ENCODE peak calls at places on chromosomes 3 and 15, in four cellular contexts. One of them, this sample, is unnamed. For H3K9me2, the result is how much of the 10 kb centered on the place peaks cover.

GRCh38 chr15:59353994-59354951 is 18.4 kb downstream of the MYO1E start:
- DNase-seq in SK-N-SH: no peak
- DNase-seq in HCT116: no peak
- DNase-seq in MM.1S: no peak
- DNase-seq in this sample: no peak

GRCh38 chr3:63814300-63814699 is 4.8 kb upstream of the C3orf49 start:
- DNase-seq in SK-N-SH: no peak
- DNase-seq in HCT116: no peak
- DNase-seq in MM.1S: no peak
- DNase-seq in this sample: no peak

GRCh38 chr15:33031324-33031736 is 163.2 kb downstream of the FMN1 start:
- DNase-seq in SK-N-SH: no peak
- DNase-seq in HCT116: no peak
- DNase-seq in MM.1S: no peak
- DNase-seq in this sample: peak

GRCh38 chr3:150158974-150159625 is 188.4 kb upstream of the PFN2 start:
- DNase-seq in SK-N-SH: no peak
- DNase-seq in HCT116: no peak
- DNase-seq in MM.1S: no peak
- DNase-seq in this sample: no peak

GRCh38 chr15:40064231-40064894 is 25.4 kb upstream of the SRP14 start:
- DNase-seq in SK-N-SH: no peak
- DNase-seq in HCT116: no peak
- DNase-seq in MM.1S: peak
- DNase-seq in this sample: peak

GRCh38 chr3:177358085-177358967 is 161.0 kb upstream of the TBL1XR1 start:
- DNase-seq in SK-N-SH: peak
- DNase-seq in HCT116: peak
- DNase-seq in MM.1S: peak
- DNase-seq in this sample: peak

GRCh38 chr15:39622660-39623549 is 42.0 kb downstream of the THBS1 start:
- DNase-seq in SK-N-SH: no peak
- DNase-seq in HCT116: no peak
- DNase-seq in MM.1S: no peak
- DNase-seq in this sample: no peak

GRCh38 chr3:186057594-186057993 is 51.3 kb downstream of the ETV5 start:
- DNase-seq in SK-N-SH: no peak
- DNase-seq in HCT116: no peak
- DNase-seq in MM.1S: no peak
- DNase-seq in this sample: peak

GRCh38 chr3:126399348-126399730 is 4.6 kb downstream of the CFAP100 start:
- DNase-seq in SK-N-SH: no peak
- DNase-seq in HCT116: no peak
- DNase-seq in MM.1S: peak
- DNase-seq in this sample: peak

GRCh38 chr15:54619180-54619579 is 577.6 kb downstream of the RSL24D1 start:
- DNase-seq in SK-N-SH: no peak
- DNase-seq in HCT116: no peak
- DNase-seq in MM.1S: no peak
- DNase-seq in this sample: no peak

DNA sequence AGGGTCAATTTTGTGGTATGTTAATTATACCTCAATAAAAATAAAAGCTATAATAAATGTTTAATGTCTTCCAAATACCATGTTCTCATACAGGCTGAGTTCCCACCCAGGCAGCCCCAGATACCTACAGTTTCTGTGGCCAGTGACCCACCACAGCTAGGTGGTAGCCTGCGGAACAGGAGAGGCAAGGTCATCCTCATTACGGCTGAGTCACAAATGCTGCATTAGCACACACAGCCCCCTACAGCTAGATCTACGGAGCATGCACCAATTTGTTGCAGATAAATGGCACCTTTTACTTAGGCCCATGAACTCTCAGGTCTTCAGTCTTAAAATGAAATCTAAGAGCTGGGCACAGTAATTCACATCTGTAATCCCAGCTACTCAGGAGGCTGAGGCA is 5.1 kb downstream of the SPATA12 start:
- DNase-seq in SK-N-SH: no peak
- DNase-seq in HCT116: peak
- DNase-seq in MM.1S: no peak
- DNase-seq in this sample: peak
- TF ChIP-seq CTCF in SK-N-SH: no peak
- TF ChIP-seq CTCF in HCT116: peak
- TF ChIP-seq CTCF in MM.1S: no peak
- TF ChIP-seq CTCF in this sample: no peak

GRCh38 chr3:58323795-58324674 is 8.7 kb upstream of the PXK start:
- DNase-seq in SK-N-SH: no peak
- DNase-seq in HCT116: no peak
- DNase-seq in MM.1S: no peak
- DNase-seq in this sample: peak
- H3K9ac ChIP-seq in SK-N-SH: no peak
- H3K9ac ChIP-seq in HCT116: no peak
- H3K9ac ChIP-seq in MM.1S: no peak
- H3K9ac ChIP-seq in this sample: no peak

GRCh38 chr3:194961149-194961548 is 275.5 kb downstream of the FAM43A start:
- DNase-seq in SK-N-SH: no peak
- DNase-seq in HCT116: no peak
- DNase-seq in MM.1S: no peak
- DNase-seq in this sample: no peak
- H3K9me2 ChIP-seq in SK-N-SH: under half
- H3K9me2 ChIP-seq in HCT116: under half
- H3K9me2 ChIP-seq in MM.1S: under half
- H3K9me2 ChIP-seq in this sample: under half

DNA sequence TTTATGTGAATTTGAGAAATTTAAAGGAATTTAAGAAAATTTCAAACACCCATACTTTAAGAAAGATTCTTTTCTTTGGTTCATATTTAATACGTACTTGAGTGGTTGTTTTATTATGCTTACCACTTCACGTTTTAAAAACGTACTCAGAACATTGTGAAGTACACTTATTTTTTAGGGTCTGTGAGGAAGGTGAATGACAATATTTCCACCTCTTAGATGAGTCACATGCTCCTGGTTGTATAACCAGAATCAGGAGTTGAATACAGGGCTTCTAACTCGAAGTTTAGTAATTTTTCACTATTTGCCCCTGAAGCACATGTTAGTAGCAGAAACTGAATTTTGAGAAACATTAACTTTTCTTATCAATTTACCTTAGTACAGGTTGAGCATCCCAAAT is 7.5 kb downstream of the SKIL start:
- DNase-seq in SK-N-SH: no peak
- DNase-seq in HCT116: no peak
- DNase-seq in MM.1S: no peak
- DNase-seq in this sample: no peak
- TF ChIP-seq CTCF in SK-N-SH: no peak
- TF ChIP-seq CTCF in HCT116: no peak
- TF ChIP-seq CTCF in MM.1S: no peak
- TF ChIP-seq CTCF in this sample: no peak

GRCh38 chr15:88624156-88624970 is 3.2 kb downstream of the AEN start:
- DNase-seq in SK-N-SH: peak
- DNase-seq in HCT116: no peak
- DNase-seq in MM.1S: peak
- DNase-seq in this sample: no peak
- H3K9ac ChIP-seq in SK-N-SH: peak
- H3K9ac ChIP-seq in HCT116: peak
- H3K9ac ChIP-seq in MM.1S: peak
- H3K9ac ChIP-seq in this sample: peak

GRCh38 chr3:78360849-78361248 is 1321.0 kb downstream of the ROBO2 start:
- DNase-seq in SK-N-SH: no peak
- DNase-seq in HCT116: no peak
- DNase-seq in MM.1S: no peak
- DNase-seq in this sample: no peak
- H3K9me2 ChIP-seq in SK-N-SH: under half
- H3K9me2 ChIP-seq in HCT116: under half
- H3K9me2 ChIP-seq in MM.1S: under half
- H3K9me2 ChIP-seq in this sample: under half

DNA sequence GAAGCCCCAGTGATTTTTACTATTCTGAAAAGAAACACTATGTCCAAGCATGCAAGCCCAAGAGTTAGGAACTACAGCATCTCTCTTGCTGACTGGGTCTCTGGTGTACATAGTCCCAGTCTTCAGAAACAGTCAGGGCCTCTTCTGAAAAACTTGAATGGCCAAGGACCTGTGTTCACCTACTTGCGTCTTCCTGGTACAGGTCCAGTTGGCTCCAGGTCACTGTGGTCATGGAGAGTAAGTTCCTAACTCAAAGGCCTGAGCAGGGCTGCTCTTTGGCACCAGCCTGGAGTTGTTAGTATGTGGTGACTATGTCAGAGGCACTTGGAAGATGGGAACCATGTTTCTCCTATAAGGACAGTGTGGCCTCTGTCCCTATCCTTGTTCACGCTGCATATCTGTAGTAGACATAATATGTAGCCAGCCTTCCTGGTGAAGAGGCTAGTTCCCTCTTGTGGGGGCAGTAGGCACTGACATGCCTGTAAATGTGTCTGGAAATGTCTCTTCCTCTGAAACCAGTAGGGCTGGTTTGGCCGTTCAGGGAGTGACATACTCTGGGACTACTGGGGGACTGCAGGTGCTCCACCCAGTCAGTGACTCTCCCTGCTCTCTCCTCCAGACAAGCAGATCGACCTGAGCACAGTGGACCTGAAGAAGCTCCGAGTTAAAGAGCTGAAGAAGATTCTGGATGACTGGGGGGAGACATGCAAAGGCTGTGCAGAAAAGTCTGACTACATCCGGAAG is 2.6 kb upstream of the RBM15B start:
- DNase-seq in SK-N-SH: no peak
- DNase-seq in HCT116: peak
- DNase-seq in MM.1S: no peak
- DNase-seq in this sample: peak
- TF ChIP-seq CTCF in SK-N-SH: no peak
- TF ChIP-seq CTCF in HCT116: peak
- TF ChIP-seq CTCF in MM.1S: peak
- TF ChIP-seq CTCF in this sample: peak

DNA sequence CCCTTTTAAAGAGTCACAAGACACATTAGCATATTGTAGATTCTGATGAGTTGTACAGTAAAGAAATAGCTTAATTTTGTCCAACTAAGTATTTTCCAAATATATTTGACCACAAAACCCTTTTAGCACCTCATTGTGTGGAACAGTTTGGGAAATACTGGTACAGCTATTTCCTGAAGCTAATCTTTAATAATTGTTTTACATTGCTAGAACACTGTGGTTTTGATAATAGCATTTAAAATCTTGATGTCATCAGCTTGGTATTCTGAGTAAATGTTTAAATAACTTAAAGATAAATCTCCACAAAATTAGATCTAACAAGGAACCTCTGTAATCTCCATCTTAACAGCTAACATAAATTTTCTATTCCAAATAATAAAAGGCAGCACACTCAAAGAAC is 140.0 kb upstream of the MLF1 start:
- DNase-seq in SK-N-SH: no peak
- DNase-seq in HCT116: no peak
- DNase-seq in MM.1S: no peak
- DNase-seq in this sample: no peak
- H3K9ac ChIP-seq in SK-N-SH: no peak
- H3K9ac ChIP-seq in HCT116: no peak
- H3K9ac ChIP-seq in MM.1S: no peak
- H3K9ac ChIP-seq in this sample: no peak

DNA sequence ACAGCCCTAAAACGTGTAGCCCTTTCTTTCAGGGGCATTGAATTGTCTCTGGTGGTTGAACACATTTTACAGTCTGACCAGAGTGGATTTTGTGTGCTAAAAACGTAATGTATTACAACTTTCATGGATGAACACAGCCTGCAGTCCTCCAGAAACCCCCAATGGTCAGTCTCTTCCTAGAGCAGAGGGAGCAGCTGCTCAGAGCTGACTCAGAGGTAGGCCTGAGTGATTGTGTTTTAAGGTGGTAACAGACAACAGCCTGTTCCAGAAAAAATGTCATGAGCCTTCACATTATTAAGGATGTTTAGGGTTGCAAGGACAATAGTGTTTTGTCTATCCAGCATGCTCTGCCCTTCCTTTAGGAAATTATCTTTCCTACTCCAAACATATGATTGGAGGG is 34.5 kb upstream of the CTNNB1 start:
- DNase-seq in SK-N-SH: no peak
- DNase-seq in HCT116: no peak
- DNase-seq in MM.1S: no peak
- DNase-seq in this sample: no peak
- H3K9me2 ChIP-seq in SK-N-SH: under half
- H3K9me2 ChIP-seq in HCT116: under half
- H3K9me2 ChIP-seq in MM.1S: under half
- H3K9me2 ChIP-seq in this sample: under half

GRCh38 chr3:46632792-46633191 is 20.5 kb downstream of the FAM240A start:
- DNase-seq in SK-N-SH: no peak
- DNase-seq in HCT116: no peak
- DNase-seq in MM.1S: no peak
- DNase-seq in this sample: no peak
- TF ChIP-seq CTCF in SK-N-SH: no peak
- TF ChIP-seq CTCF in HCT116: no peak
- TF ChIP-seq CTCF in MM.1S: no peak
- TF ChIP-seq CTCF in this sample: no peak